ENCODE peak calls at places on chromosome X, in six cellular contexts. V is testis, P is tibial nerve, A is suprapubic skin, B is stomach, X is adrenal gland. K is an unnamed sample.

GRCh38 chrX:72120798-72121197 is 10.9 kb downstream of the RTL5 start:
- DNase-seq in V (no peak), P (no peak), A (no peak), B (no peak), X (no peak), K (no peak)

GRCh38 chrX:11137543-11138139 is 26.5 kb downstream of the HCCS start:
- DNase-seq in V (no peak), P (peak; percentile 75), A (no peak), B (no peak), X (no peak), K (no peak)

GRCh38 chrX:130539721-130540321 is 138.0 kb downstream of the RBMX2 start:
- DNase-seq in V (peak; percentile 53), P (peak; percentile 27), A (no peak), B (peak; percentile 46), X (peak; percentile 71), K (peak; percentile 34)

GRCh38 chrX:134377537-134377936 is 82.4 kb upstream of the HPRT1 start:
- DNase-seq in V (peak; percentile 59), P (no peak), A (no peak), B (no peak), X (peak; percentile 33), K (no peak)

GRCh38 chrX:148871422-148872152 is 371.2 kb downstream of the AFF2 start:
- DNase-seq in V (peak; percentile 15), P (no peak), A (no peak), B (no peak), X (no peak), K (no peak)

GRCh38 chrX:31580726-31581125 is 508.9 kb upstream of the FTHL17 start:
- DNase-seq in V (no peak), P (no peak), A (no peak), B (no peak), X (no peak), K (no peak)

GRCh38 chrX:143304518-143304917 is 212.8 kb downstream of the SPANXN3 start:
- DNase-seq in V (no peak), P (no peak), A (no peak), B (no peak), X (no peak), K (no peak)

GRCh38 chrX:79854469-79854868 is 160.1 kb upstream of the TBX22 start:
- DNase-seq in V (no peak), P (no peak), A (no peak), B (no peak), X (no peak), K (no peak)

GRCh38 chrX:43175428-43175827 is 397.5 kb upstream of the PPP1R2C start:
- DNase-seq in V (no peak), P (no peak), A (no peak), B (no peak), X (no peak), K (no peak)

GRCh38 chrX:69285401-69285871 is 120.2 kb upstream of the PJA1 start:
- DNase-seq in V (peak; percentile 50), P (peak; percentile 9), A (no peak), B (no peak), X (no peak), K (peak; percentile 30)

GRCh38 chrX:96774116-96774515 is 89.5 kb downstream of the DIAPH2 start:
- DNase-seq in V (no peak), P (no peak), A (no peak), B (no peak), X (no peak), K (no peak)

GRCh38 chrX:70264784-70265183 is 3.4 kb upstream of the ARR3 start:
- DNase-seq in V (no peak), P (no peak), A (no peak), B (no peak), X (no peak), K (no peak)

GRCh38 chrX:150223176-150224015 is 139.7 kb upstream of the MAMLD1 start:
- DNase-seq in V (no peak), P (no peak), A (no peak), B (no peak), X (no peak), K (no peak)

GRCh38 chrX:109485470-109486340 is 3.8 kb upstream of the GUCY2F start:
- DNase-seq in V (peak; percentile 75), P (peak; percentile 78), A (peak; percentile 71), B (peak; percentile 72), X (peak; percentile 78), K (peak; percentile 63)

GRCh38 chrX:23008431-23009099 is 8.8 kb downstream of the DDX53 start:
- DNase-seq in V (no peak), P (no peak), A (no peak), B (no peak), X (no peak), K (no peak)

GRCh38 chrX:9610774-9611392 is 146.0 kb downstream of the TBL1X start:
- DNase-seq in V (no peak), P (no peak), A (no peak), B (no peak), X (no peak), K (no peak)

GRCh38 chrX:74923942-74924448 is 1.3 kb downstream of the NEXMIF start:
- DNase-seq in V (peak; percentile 33), P (no peak), A (no peak), B (no peak), X (peak; percentile 42), K (peak; percentile 16)

GRCh38 chrX:19609541-19609940 is 94.2 kb upstream of the MAP3K15 start:
- DNase-seq in V (no peak), P (no peak), A (no peak), B (no peak), X (no peak), K (no peak)

GRCh38 chrX:1452497-1453389 is at the start of gene ASMTL:
- DNase-seq in V (peak; percentile 100), P (peak; percentile 100), A (peak; percentile 100), B (peak; percentile 100), X (peak; percentile 100), K (peak; percentile 100)
- TF ChIP-seq POLR2A in V (peak; percentile 79), P (peak; percentile 69), A (no peak), B (no peak), X (peak; percentile 81), K (peak; percentile 77)

DNA sequence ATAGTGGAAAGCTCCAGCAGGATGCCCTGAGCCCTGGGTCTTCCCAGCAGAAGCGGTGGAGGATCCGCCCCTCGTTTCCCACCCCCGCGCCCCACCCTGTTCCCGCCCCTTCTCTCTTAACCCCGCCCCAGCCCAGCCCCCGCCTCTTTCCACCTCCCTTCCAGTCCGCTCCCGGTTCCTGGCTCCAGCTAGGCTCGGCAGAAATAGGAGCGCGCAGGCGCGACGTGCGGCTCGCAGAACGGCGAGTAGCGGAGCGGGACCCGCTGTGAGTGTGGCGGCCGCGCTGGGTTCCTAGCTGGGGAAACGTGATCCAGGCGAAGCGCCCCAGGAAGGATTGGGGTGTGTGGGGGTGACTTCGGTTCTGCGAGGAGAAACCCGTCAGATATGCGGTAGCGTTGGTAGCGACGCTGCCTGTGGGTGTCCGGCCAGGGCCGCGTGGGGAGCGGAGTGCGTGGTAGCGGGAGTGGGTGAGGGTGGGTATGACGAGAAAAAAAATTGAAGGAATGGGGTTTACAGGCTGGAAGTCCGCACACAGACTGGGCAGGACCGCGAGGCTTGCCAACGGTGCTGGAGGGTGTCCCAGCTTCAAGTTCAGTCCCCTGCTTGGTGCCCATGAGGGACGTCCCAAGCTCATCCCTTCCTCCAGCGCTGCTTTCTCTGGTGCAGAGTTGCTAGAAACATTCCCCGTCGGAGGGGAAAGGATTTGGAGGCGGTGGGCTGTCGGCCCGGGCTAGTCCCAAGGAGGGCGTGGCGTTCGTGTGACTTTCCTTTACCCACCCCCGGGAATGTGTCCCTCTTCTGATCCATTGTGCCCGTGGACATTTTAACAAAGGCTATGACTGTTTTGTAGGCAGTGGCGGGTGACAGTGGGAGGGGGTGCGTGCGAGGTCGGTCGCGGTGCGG is at the start of gene PRRG1:
- DNase-seq in V (peak; percentile 82), P (peak; percentile 43), A (peak; percentile 76), B (peak; percentile 72), X (peak; percentile 73), K (peak; percentile 77)
- TF ChIP-seq POLR2A in V (no peak), P (peak; percentile 66), A (no peak), B (no peak), X (peak; percentile 70), K (peak; percentile 74)

GRCh38 chrX:1378306-1378758 is 13.6 kb downstream of the SLC25A6 start:
- DNase-seq in V (no peak), P (no peak), A (no peak), B (no peak), X (no peak), K (no peak)
- TF ChIP-seq POLR2A in V (no peak), P (no peak), A (no peak), B (no peak), X (no peak), K (peak; percentile 8)

GRCh38 chrX:101051549-101052302 is at the start of gene TRMT2B:
- DNase-seq in V (peak; percentile 89), P (peak; percentile 63), A (peak; percentile 88), B (peak; percentile 80), X (peak; percentile 77), K (peak; percentile 87)
- TF ChIP-seq POLR2A in V (no peak), P (no peak), A (no peak), B (no peak), X (peak; percentile 38), K (peak; percentile 64)

GRCh38 chrX:115560978-115561604 is at the start of gene PLS3:
- DNase-seq in V (peak; percentile 87), P (peak; percentile 64), A (peak; percentile 77), B (peak; percentile 76), X (peak; percentile 83), K (peak; percentile 72)
- TF ChIP-seq POLR2A in V (no peak), P (peak; percentile 73), A (no peak), B (no peak), X (peak; percentile 74), K (peak; percentile 33)

GRCh38 chrX:52934704-52935468 is 23.4 kb downstream of the FAM156A start:
- DNase-seq in V (peak; percentile 93), P (peak; percentile 88), A (peak; percentile 98), B (peak; percentile 96), X (peak; percentile 97), K (peak; percentile 97)

GRCh38 chrX:52933213-52933612 is 25.1 kb downstream of the FAM156A start:
- DNase-seq in V (no peak), P (no peak), A (no peak), B (no peak), X (no peak), K (no peak)

DNA sequence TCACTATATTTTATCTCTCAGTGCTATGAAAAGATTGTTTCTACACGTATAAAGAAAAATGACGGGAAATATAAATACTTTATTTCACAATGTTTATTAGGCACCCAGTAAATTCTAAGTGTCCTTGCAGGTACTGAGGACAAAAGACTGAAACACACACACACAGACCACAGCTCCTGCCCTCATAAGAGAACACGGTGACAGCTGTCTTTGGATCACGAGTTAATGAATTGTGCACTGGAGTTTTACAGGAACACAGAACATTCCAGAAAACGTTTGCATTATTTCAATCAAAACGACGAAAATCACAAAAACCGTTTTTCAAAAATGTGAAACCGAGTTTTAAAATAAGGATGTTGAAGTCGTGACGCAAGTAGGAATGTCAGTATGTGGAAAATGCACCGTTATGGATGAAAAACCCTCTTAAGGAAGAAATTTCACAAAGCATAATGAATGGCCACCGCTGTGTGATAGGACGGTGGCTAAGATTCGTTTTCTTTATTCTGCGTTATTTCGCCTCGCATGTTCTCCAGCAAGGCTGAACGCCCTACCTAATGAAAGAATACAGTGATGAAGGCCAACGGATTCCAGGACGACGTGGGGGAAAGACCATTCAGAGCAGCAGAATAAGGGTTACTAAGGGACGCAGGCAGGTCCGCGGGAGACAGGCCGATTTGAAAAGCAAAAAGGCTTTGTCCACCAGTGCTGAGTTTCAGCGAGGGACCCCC is 24.2 kb downstream of the FAM156A start:
- DNase-seq in V (no peak), P (no peak), A (no peak), B (no peak), X (no peak), K (no peak)
- TF ChIP-seq POLR2A in V (no peak), P (no peak), A (no peak), B (no peak), X (no peak), K (no peak)

K was measured in transverse colon.